ENCODE peak calls at places on chromosomes 12 and 14, in four cellular contexts. G is MCF 10A; Z is breast epithelium; Q is CD4-positive, alpha-beta memory T cell. O is an unnamed sample.

GRCh38 chr12:91355150-91356006 is 172.8 kb upstream of the DCN start:
- DNase-seq in G (peak; percentile 81), Z (peak; percentile 55), Q (peak; percentile 13), O (peak; percentile 84)

GRCh38 chr14:81402123-81402495 is 2.0 kb upstream of the STON2 start:
- DNase-seq in G (peak; percentile 23), Z (no peak), Q (no peak), O (no peak)

GRCh38 chr12:71045781-71046180 is 112.0 kb downstream of the TSPAN8 start:
- DNase-seq in G (peak; percentile 47), Z (no peak), Q (no peak), O (no peak)

GRCh38 chr12:97927991-97928390 is 465.4 kb downstream of the RMST start:
- DNase-seq in G (no peak), Z (no peak), Q (no peak), O (no peak)

GRCh38 chr12:71371132-71371531 is 68.5 kb upstream of the LGR5 start:
- DNase-seq in G (peak; percentile 16), Z (no peak), Q (no peak), O (no peak)

GRCh38 chr14:73209943-73210342 is 27.4 kb upstream of the PAPLN start:
- DNase-seq in G (peak; percentile 57), Z (no peak), Q (no peak), O (no peak)

GRCh38 chr14:93274055-93274806 is 58.6 kb downstream of the BTBD7 start:
- DNase-seq in G (no peak), Z (no peak), Q (no peak), O (no peak)

GRCh38 chr12:119544780-119545625 is 48.6 kb upstream of the TMEM233 start:
- DNase-seq in G (peak; percentile 70), Z (peak; percentile 20), Q (peak; percentile 38), O (no peak)

GRCh38 chr12:120060196-120060595 is 56.4 kb downstream of the RAB35 start:
- DNase-seq in G (peak; percentile 75), Z (no peak), Q (no peak), O (no peak)

GRCh38 chr12:14948672-14949071 is 10.3 kb upstream of the ERP27 start:
- DNase-seq in G (no peak), Z (no peak), Q (peak; percentile 81), O (no peak)

GRCh38 chr14:37195327-37195726 is 2.4 kb upstream of the MIPOL1 start:
- DNase-seq in G (no peak), Z (no peak), Q (no peak), O (no peak)